ENCODE peak calls at places on chromosomes 12 and 14, in seven cellular contexts. M is fibroblast of lung; L is skeletal muscle cell; C is IMR-90; B is LoVo; K is activated CD4-positive, alpha-beta T cell treated with anti-CD3 and anti-CD28 coated beads, Interleukin-2, amount 50 U/mL, for 24 hours; H is NT2/D1. W is an unnamed sample.
A peak's percentile ranks its signal among the peaks of the same experiment; 100 is the strongest.

GRCh38 chr12:120242971-120243699 is 22.4 kb downstream of the PXN start:
- DNase-seq in M (no peak), L (no peak), C (no peak), B (no peak), K (no peak), H (no peak), W (no peak)

GRCh38 chr12:22974865-22975264 is 349.9 kb downstream of the ETNK1 start:
- DNase-seq in M (peak; percentile 95), L (peak; percentile 89), C (peak; percentile 94), B (peak; percentile 35), K (no peak), H (no peak), W (no peak)

GRCh38 chr12:108310489-108310888 is 28.6 kb downstream of the CMKLR1 start:
- DNase-seq in M (peak; percentile 35), L (no peak), C (no peak), B (no peak), K (no peak), H (no peak), W (no peak)

GRCh38 chr14:72128629-72129028 is 196.4 kb downstream of the RGS6 start:
- DNase-seq in M (no peak), L (no peak), C (no peak), B (no peak), K (no peak), H (no peak), W (no peak)

GRCh38 chr12:78018146-78018910 is 187.6 kb downstream of the NAV3 start:
- DNase-seq in M (peak; percentile 77), L (no peak), C (peak; percentile 66), B (no peak), K (no peak), H (no peak), W (no peak)

GRCh38 chr14:97851438-97851995 is 1054.3 kb downstream of the VRK1 start:
- DNase-seq in M (no peak), L (no peak), C (no peak), B (no peak), K (no peak), H (no peak), W (no peak)

GRCh38 chr12:615620-616019 is 47.6 kb downstream of the NINJ2 start:
- DNase-seq in M (no peak), L (no peak), C (no peak), B (no peak), K (no peak), H (no peak), W (no peak)

GRCh38 chr12:113942209-113942608 is 23.9 kb downstream of the RBM19 start:
- DNase-seq in M (no peak), L (no peak), C (no peak), B (no peak), K (no peak), H (no peak), W (no peak)

GRCh38 chr12:51820721-51821422 is 27.6 kb downstream of the FIGNL2 start:
- DNase-seq in M (peak; percentile 71), L (no peak), C (peak; percentile 60), B (no peak), K (peak; percentile 63), H (peak; percentile 61), W (peak; percentile 79)

GRCh38 chr12:25725874-25726273 is 172.8 kb upstream of the LMNTD1 start:
- DNase-seq in M (peak; percentile 57), L (peak; percentile 81), C (peak; percentile 78), B (no peak), K (no peak), H (no peak), W (no peak)

GRCh38 chr14:105049753-105050550 is 15.3 kb downstream of the GPR132 start:
- DNase-seq in M (no peak), L (no peak), C (no peak), B (no peak), K (no peak), H (no peak), W (no peak)

GRCh38 chr12:4899361-4899760 is 10.3 kb upstream of the KCNA1 start:
- DNase-seq in M (no peak), L (no peak), C (no peak), B (no peak), K (no peak), H (no peak), W (no peak)

GRCh38 chr12:124450376-124450750 is 117.0 kb downstream of the NCOR2 start:
- DNase-seq in M (no peak), L (no peak), C (no peak), B (no peak), K (no peak), H (no peak), W (no peak)

GRCh38 chr12:2551097-2551496 is 243.7 kb upstream of the FKBP4 start:
- DNase-seq in M (no peak), L (no peak), C (no peak), B (no peak), K (no peak), H (no peak), W (no peak)

GRCh38 chr14:37985826-37986470 is 221.8 kb upstream of the SSTR1 start:
- DNase-seq in M (peak; percentile 13), L (no peak), C (peak; percentile 65), B (peak; percentile 45), K (no peak), H (peak; percentile 28), W (no peak)

GRCh38 chr12:4786795-4787194 is 66.6 kb downstream of the GALNT8 start:
- DNase-seq in M (no peak), L (no peak), C (no peak), B (no peak), K (no peak), H (no peak), W (no peak)

GRCh38 chr12:74021937-74022336 is 515.7 kb upstream of the ATXN7L3B start:
- DNase-seq in M (peak; percentile 51), L (peak; percentile 12), C (no peak), B (peak; percentile 54), K (no peak), H (peak; percentile 71), W (peak; percentile 22)

GRCh38 chr12:32149489-32149888 is 42.8 kb downstream of the BICD1 start:
- DNase-seq in M (no peak), L (no peak), C (no peak), B (no peak), K (no peak), H (no peak), W (no peak)

GRCh38 chr12:79119796-79120195 is 255.2 kb downstream of the SYT1 start:
- DNase-seq in M (no peak), L (no peak), C (no peak), B (no peak), K (no peak), H (peak; percentile 77), W (no peak)

GRCh38 chr12:122449317-122449716 is 26.8 kb upstream of the CLIP1 start:
- DNase-seq in M (peak; percentile 73), L (peak; percentile 56), C (peak; percentile 95), B (peak; percentile 85), K (no peak), H (no peak), W (peak; percentile 15)

GRCh38 chr12:106255493-106255892 is 7.7 kb upstream of the CKAP4 start:
- DNase-seq in M (no peak), L (no peak), C (no peak), B (no peak), K (no peak), H (no peak), W (no peak)

GRCh38 chr12:58765653-58766554 is 154.4 kb downstream of the LRIG3 start:
- DNase-seq in M (no peak), L (no peak), C (peak; percentile 59), B (no peak), K (no peak), H (no peak), W (no peak)

GRCh38 chr12:105444809-105445102 is 114.3 kb downstream of the C12orf75 start:
- DNase-seq in M (peak; percentile 61), L (no peak), C (peak; percentile 40), B (no peak), K (no peak), H (no peak), W (no peak)

GRCh38 chr14:89973234-89973823 is 17.6 kb downstream of the TDP1 start:
- DNase-seq in M (peak; percentile 50), L (peak; percentile 22), C (peak; percentile 69), B (peak; percentile 56), K (no peak), H (peak; percentile 42), W (no peak)

GRCh38 chr12:119804011-119804641 is 73.0 kb downstream of the CIT start:
- DNase-seq in M (peak; percentile 75), L (no peak), C (peak; percentile 78), B (peak; percentile 49), K (no peak), H (peak; percentile 74), W (no peak)

GRCh38 chr14:106605548-106606448 is 1079.4 kb downstream of the TMEM121 start:
- DNase-seq in M (no peak), L (no peak), C (no peak), B (peak; percentile 45), K (peak; percentile 64), H (no peak), W (peak; percentile 72)

GRCh38 chr12:124498178-124498869 is 69.1 kb downstream of the NCOR2 start:
- DNase-seq in M (peak; percentile 83), L (no peak), C (peak; percentile 88), B (no peak), K (no peak), H (no peak), W (no peak)

GRCh38 chr14:103108749-103109207 is 14.3 kb downstream of the EXOC3L4 start:
- DNase-seq in M (peak; percentile 38), L (no peak), C (peak; percentile 73), B (no peak), K (no peak), H (peak; percentile 68), W (no peak)

GRCh38 chr12:110849748-110850403 is 3.1 kb downstream of the CCDC63 start:
- DNase-seq in M (no peak), L (no peak), C (no peak), B (no peak), K (no peak), H (no peak), W (no peak)

GRCh38 chr12:24109381-24110039 is 160.0 kb upstream of the SOX5 start:
- DNase-seq in M (peak; percentile 21), L (no peak), C (peak; percentile 32), B (peak; percentile 14), K (no peak), H (peak; percentile 15), W (no peak)

GRCh38 chr12:64083285-64084210 is 138.5 kb downstream of the KICS2 start:
- DNase-seq in M (peak; percentile 93), L (peak; percentile 88), C (peak; percentile 95), B (peak; percentile 55), K (no peak), H (no peak), W (no peak)

W was measured in activated naive CD4-positive, alpha-beta T cell treated with anti-CD3 and anti-CD28 coated beads, Interleukin-2, amount 50 U/mL, for 72 hours.